ENCODE peak calls at places on chromosome X, in ten cellular contexts. A, E, W, U, X, J, C, O, V and N are unnamed samples.

GRCh38 chrX:39629001-39629400 is 468.8 kb downstream of the BCOR start:
- DNase-seq in A (no peak), E (no peak), W (no peak), U (no peak), X (no peak), J (no peak), C (no peak), O (no peak), V (no peak), N (no peak)

GRCh38 chrX:134717698-134718328 is 59.5 kb upstream of the PLAC1 start:
- DNase-seq in A (no peak), E (no peak), W (no peak), U (no peak), X (no peak), J (no peak), C (peak; percentile 61), O (no peak), V (no peak), N (no peak)

GRCh38 chrX:74534569-74535038 is 79.8 kb downstream of the RLIM start:
- DNase-seq in A (no peak), E (no peak), W (no peak), U (no peak), X (no peak), J (peak; percentile 5), C (peak; percentile 72), O (no peak), V (no peak), N (no peak)

GRCh38 chrX:108511721-108512120 is 72.1 kb downstream of the COL4A5 start:
- DNase-seq in A (no peak), E (no peak), W (no peak), U (no peak), X (no peak), J (peak; percentile 19), C (peak; percentile 4), O (no peak), V (no peak), N (no peak)

GRCh38 chrX:3384330-3384729 is 37.9 kb upstream of the MXRA5 start:
- DNase-seq in A (no peak), E (no peak), W (no peak), U (no peak), X (no peak), J (peak; percentile 1), C (peak; percentile 10), O (no peak), V (no peak), N (no peak)

GRCh38 chrX:105972690-105973386 is 65.7 kb downstream of the SERPINA7 start:
- DNase-seq in A (no peak), E (no peak), W (peak; percentile 23), U (peak; percentile 1), X (no peak), J (no peak), C (no peak), O (no peak), V (no peak), N (no peak)

GRCh38 chrX:3712080-3712869 is 1.2 kb downstream of the PRKX start:
- DNase-seq in A (no peak), E (no peak), W (peak; percentile 40), U (peak; percentile 6), X (peak; percentile 89), J (peak; percentile 5), C (peak; percentile 34), O (peak; percentile 30), V (no peak), N (peak; percentile 63)

GRCh38 chrX:69312141-69312670 is 147.0 kb upstream of the PJA1 start:
- DNase-seq in A (no peak), E (no peak), W (no peak), U (no peak), X (peak; percentile 43), J (no peak), C (no peak), O (no peak), V (no peak), N (no peak)

GRCh38 chrX:16368696-16369095 is 201.4 kb downstream of the MAGEB17 start:
- DNase-seq in A (no peak), E (no peak), W (no peak), U (no peak), X (no peak), J (no peak), C (no peak), O (no peak), V (no peak), N (no peak)

GRCh38 chrX:49878128-49878833 is 1.0 kb upstream of the USP27X start:
- DNase-seq in A (no peak), E (no peak), W (no peak), U (no peak), X (peak; percentile 81), J (no peak), C (no peak), O (no peak), V (no peak), N (peak; percentile 9)

GRCh38 chrX:101803451-101803850 is 128.4 kb downstream of the ZMAT1 start:
- DNase-seq in A (no peak), E (no peak), W (no peak), U (no peak), X (no peak), J (no peak), C (peak; percentile 23), O (no peak), V (peak; percentile 6), N (no peak)

GRCh38 chrX:22533898-22534297 is 261.2 kb downstream of the CBLL2 start:
- DNase-seq in A (no peak), E (no peak), W (no peak), U (no peak), X (no peak), J (no peak), C (no peak), O (no peak), V (no peak), N (no peak)

GRCh38 chrX:50920132-50920531 is 9.6 kb downstream of the BMP15 start:
- DNase-seq in A (no peak), E (no peak), W (no peak), U (no peak), X (no peak), J (peak; percentile 9), C (peak; percentile 20), O (no peak), V (no peak), N (no peak)

GRCh38 chrX:16822723-16823122 is 36.5 kb downstream of the TXLNG start:
- DNase-seq in A (no peak), E (no peak), W (no peak), U (no peak), X (no peak), J (peak; percentile 63), C (peak; percentile 82), O (no peak), V (no peak), N (no peak)

GRCh38 chrX:134172588-134173259 is 64.3 kb upstream of the CCDC160 start:
- DNase-seq in A (no peak), E (peak; percentile 41), W (no peak), U (peak; percentile 12), X (peak; percentile 84), J (no peak), C (peak; percentile 17), O (no peak), V (peak; percentile 5), N (peak; percentile 20)

GRCh38 chrX:108735680-108736508 is 469 bp downstream of the IRS4 start:
- DNase-seq in A (no peak), E (no peak), W (no peak), U (no peak), X (no peak), J (no peak), C (peak; percentile 32), O (no peak), V (no peak), N (no peak)

GRCh38 chrX:102129473-102129872 is 4.0 kb downstream of the TCEAL2 start:
- DNase-seq in A (no peak), E (no peak), W (no peak), U (no peak), X (no peak), J (no peak), C (peak; percentile 24), O (no peak), V (peak; percentile 2), N (no peak)

GRCh38 chrX:67555578-67556203 is 11.9 kb downstream of the AR start:
- DNase-seq in A (no peak), E (no peak), W (peak; percentile 30), U (peak; percentile 8), X (no peak), J (peak; percentile 31), C (peak; percentile 60), O (peak; percentile 5), V (no peak), N (no peak)

GRCh38 chrX:103607385-103608304 is at the start of gene TCEAL3:
- DNase-seq in A (no peak), E (peak; percentile 48), W (peak; percentile 28), U (peak; percentile 61), X (peak; percentile 85), J (no peak), C (peak; percentile 76), O (peak; percentile 23), V (peak; percentile 36), N (peak; percentile 86)

GRCh38 chrX:13902406-13902805 is 85.5 kb upstream of the GPM6B start:
- DNase-seq in A (no peak), E (no peak), W (no peak), U (no peak), X (no peak), J (no peak), C (no peak), O (no peak), V (no peak), N (no peak)
- H3K27ac ChIP-seq in A (no peak overlapping the region), E (no peak overlapping the region), W (no peak overlapping the region), U (no peak overlapping the region), X (no peak overlapping the region), J (no peak overlapping the region), C (no peak overlapping the region), O (no peak overlapping the region), V (no peak overlapping the region), N (no peak overlapping the region)

GRCh38 chrX:9788908-9789307 is 2.7 kb downstream of the SHROOM2 start:
- DNase-seq in A (no peak), E (no peak), W (no peak), U (peak; percentile 61), X (peak; percentile 8), J (no peak), C (peak; percentile 5), O (no peak), V (no peak), N (no peak)
- H3K27ac ChIP-seq in A (no peak overlapping the region), E (no peak overlapping the region), W (no peak overlapping the region), U (peak overlapping the region; percentile 44), X (no peak overlapping the region), J (no peak overlapping the region), C (no peak overlapping the region), O (no peak overlapping the region), V (no peak overlapping the region), N (no peak overlapping the region)

DNA sequence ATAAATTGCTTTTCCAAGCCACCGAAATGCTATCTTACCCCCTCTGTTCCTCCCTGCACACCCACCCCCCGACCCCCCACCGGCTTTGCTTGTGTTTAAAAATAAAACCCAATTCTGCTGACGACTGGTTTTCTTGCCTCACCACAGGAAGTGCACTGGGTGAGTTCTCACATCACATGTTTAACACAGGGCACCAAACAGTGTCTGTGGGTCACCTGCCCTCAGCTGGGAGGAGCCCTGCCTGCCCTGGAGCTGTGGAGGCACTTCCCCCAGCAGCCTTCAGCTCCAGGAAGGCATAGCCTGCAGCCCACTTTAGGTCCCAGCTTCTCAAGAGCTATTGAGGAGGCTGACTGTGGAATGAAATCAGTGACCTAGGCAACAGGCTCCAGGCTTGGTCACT is 8.8 kb downstream of the TMEM255A start:
- DNase-seq in A (peak; percentile 45), E (peak; percentile 29), W (peak; percentile 26), U (peak; percentile 46), X (peak; percentile 91), J (no peak), C (no peak), O (no peak), V (peak; percentile 21), N (peak; percentile 43)
- H3K27ac ChIP-seq in A (peak overlapping the region; percentile 77), E (no peak overlapping the region), W (no peak overlapping the region), U (no peak overlapping the region), X (peak overlapping the region; percentile 67), J (no peak overlapping the region), C (no peak overlapping the region), O (no peak overlapping the region), V (no peak overlapping the region), N (no peak overlapping the region)

GRCh38 chrX:129980540-129981206 is 1.8 kb upstream of the BCORL1 start:
- DNase-seq in A (no peak), E (peak; percentile 7), W (peak; percentile 71), U (peak; percentile 65), X (peak; percentile 85), J (no peak), C (peak; percentile 35), O (peak; percentile 53), V (no peak), N (peak; percentile 89)
- H3K27ac ChIP-seq in A (no peak overlapping the region), E (no peak overlapping the region), W (no peak overlapping the region), U (peak overlapping the region; percentile 56), X (no peak overlapping the region), J (no peak overlapping the region), C (no peak overlapping the region), O (peak overlapping the region; percentile 46), V (no peak overlapping the region), N (peak overlapping the region; percentile 2)